ENCODE peak calls at places on chromosomes 4 and X, in four cellular contexts. J is GM23338, S is GM12878, E is A549. P is an unnamed sample.

GRCh38 chr4:26993541-26993940 is 132.9 kb downstream of the STIM2 start:
- DNase-seq in J (no peak), S (no peak), E (no peak), P (no peak)

GRCh38 chrX:46465203-46465602 is 80.0 kb downstream of the ZNF674 start:
- DNase-seq in J (no peak), S (no peak), E (no peak), P (no peak)

GRCh38 chr4:145496292-145496691 is 14.6 kb downstream of the SMAD1 start:
- DNase-seq in J (no peak), S (no peak), E (no peak), P (no peak)

GRCh38 chrX:53251307-53251706 is 26.3 kb upstream of the KDM5C start:
- DNase-seq in J (no peak), S (no peak), E (no peak), P (no peak)

GRCh38 chr4:10168151-10168550 is 51.6 kb upstream of the WDR1 start:
- DNase-seq in J (no peak), S (no peak), E (no peak), P (no peak)

GRCh38 chrX:18899796-18900380 is 84.0 kb downstream of the PHKA2 start:
- DNase-seq in J (peak), S (no peak), E (peak), P (no peak)

GRCh38 chrX:53122013-53122412 is 28.1 kb downstream of the KANTR start:
- DNase-seq in J (no peak), S (no peak), E (no peak), P (no peak)

GRCh38 chr4:66300336-66300934 is 630.1 kb upstream of the EPHA5 start:
- DNase-seq in J (no peak), S (no peak), E (no peak), P (no peak)

GRCh38 chr4:91829531-91829930 is 474.2 kb upstream of the GRID2 start:
- DNase-seq in J (no peak), S (no peak), E (no peak), P (no peak)

GRCh38 chr4:153788419-153789276 is at the start of gene SFRP2:
- DNase-seq in J (peak), S (no peak), E (no peak), P (no peak)

GRCh38 chrX:9337056-9337455 is 127.8 kb upstream of the TBL1X start:
- DNase-seq in J (no peak), S (no peak), E (no peak), P (no peak)

GRCh38 chr4:110959041-110959643 is 336.3 kb upstream of the PITX2 start:
- DNase-seq in J (no peak), S (no peak), E (peak), P (no peak)

GRCh38 chr4:123553733-123554132 is 157.1 kb downstream of the SPRY1 start:
- DNase-seq in J (no peak), S (no peak), E (peak), P (no peak)

GRCh38 chrX:103215768-103216085 is 819 bp downstream of the BEX4 start:
- DNase-seq in J (no peak), S (no peak), E (no peak), P (no peak)

GRCh38 chr4:176002007-176002623 is 63.5 kb upstream of the WDR17 start:
- DNase-seq in J (peak), S (no peak), E (peak), P (peak)

GRCh38 chr4:18611008-18611407 is 589.5 kb upstream of the LCORL start:
- DNase-seq in J (no peak), S (no peak), E (no peak), P (no peak)

GRCh38 chrX:51743179-51743957 is at the start of gene GSPT2:
- DNase-seq in J (peak), S (peak), E (peak), P (peak)

GRCh38 chr4:4385729-4386295 is 1.1 kb upstream of the NSG1 start:
- DNase-seq in J (no peak), S (no peak), E (no peak), P (no peak)

GRCh38 chr4:4384837-4385236 is 2.1 kb upstream of the NSG1 start:
- DNase-seq in J (peak), S (no peak), E (peak), P (peak)

GRCh38 chr4:4386736-4387392 is at the start of gene NSG1:
- DNase-seq in J (peak), S (no peak), E (peak), P (no peak)

GRCh38 chr4:4387531-4388311 is 819 bp downstream of the NSG1 start:
- DNase-seq in J (peak), S (no peak), E (no peak), P (no peak)

GRCh38 chr4:4386296-4386735 is 586 bp upstream of the NSG1 start:
- DNase-seq in J (peak), S (no peak), E (peak), P (peak)
- TF ChIP-seq REST in J (no peak), S (no peak), E (no peak), P (no peak)

GRCh38 chrX:119693996-119694451 is 1.1 kb upstream of the SEPTIN6 start:
- DNase-seq in J (peak), S (no peak), E (no peak), P (no peak)
- H3K4me3 ChIP-seq in J (peak), S (peak), E (no peak), P (no peak)

DNA sequence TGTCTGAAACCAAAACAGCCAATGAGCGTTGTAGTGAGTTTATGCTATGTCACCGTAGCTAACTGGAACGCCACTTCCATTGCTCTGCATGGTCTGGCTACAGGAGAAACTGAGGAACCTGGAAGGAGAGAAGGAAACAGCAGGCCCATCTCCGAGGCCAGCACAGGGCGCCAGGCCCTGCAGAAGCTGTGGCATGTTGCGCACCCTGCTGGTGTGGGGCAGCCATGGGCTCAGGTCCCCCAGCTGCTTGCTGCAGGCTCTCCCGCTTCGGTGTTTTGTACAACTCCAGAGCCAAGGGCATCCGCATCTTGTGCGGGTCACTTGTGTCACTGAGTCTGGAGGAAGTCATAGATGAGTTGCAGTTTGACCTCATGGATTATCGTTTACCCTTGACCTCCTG is 89.2 kb downstream of the AFAP1 start:
- DNase-seq in J (peak), S (no peak), E (no peak), P (no peak)
- TF ChIP-seq CTCF in J (peak), S (no peak), E (no peak), P (no peak)

DNA sequence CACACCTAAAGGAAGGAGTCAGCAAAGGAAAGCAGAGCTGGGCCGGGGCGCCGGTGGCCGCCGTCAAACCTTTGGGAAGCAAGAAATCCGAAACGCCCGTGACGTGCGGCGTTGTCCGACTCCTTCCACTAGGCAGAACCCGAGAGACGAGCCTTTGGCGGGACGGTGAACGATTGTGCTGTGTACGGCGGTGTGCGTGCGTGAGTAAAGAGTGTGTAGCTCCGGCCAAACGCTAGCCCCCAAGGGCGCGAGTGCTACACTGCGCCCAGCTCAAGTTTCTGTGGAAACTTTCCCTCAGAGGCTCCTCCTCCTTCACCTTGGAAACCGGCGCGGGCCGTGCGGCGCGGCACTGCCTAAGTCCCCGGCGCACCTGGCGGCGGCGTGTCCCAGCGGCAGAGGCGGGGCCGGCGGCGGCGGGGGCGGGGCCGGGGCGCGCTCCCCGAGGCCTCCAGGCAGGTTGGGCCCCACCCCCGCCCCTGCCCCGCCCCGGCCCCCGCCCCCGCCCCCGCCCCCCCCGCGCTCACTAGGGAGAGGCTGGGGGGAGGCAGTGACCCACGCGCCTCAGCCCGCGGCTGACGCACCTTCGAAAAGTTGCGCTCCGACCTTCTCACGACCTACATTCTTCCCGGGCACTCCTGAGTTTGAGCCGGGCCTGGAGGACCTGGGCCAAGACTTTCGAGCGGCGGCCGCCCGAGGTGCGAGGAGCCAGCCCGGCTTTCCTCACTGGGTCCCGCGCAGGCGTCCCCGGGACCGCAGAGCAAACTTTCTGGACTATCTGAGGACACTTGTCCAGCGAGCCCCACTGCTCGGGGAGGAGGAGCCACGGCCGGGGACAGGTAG is at the start of gene FHIP1A:
- DNase-seq in J (peak), S (no peak), E (peak), P (peak)
- TF ChIP-seq REST in J (no peak), S (no peak), E (no peak), P (no peak)

GRCh38 chr4:56050584-56050983 is 101.8 kb downstream of the CEP135 start:
- DNase-seq in J (no peak), S (no peak), E (no peak), P (no peak)
- H3K4me3 ChIP-seq in J (peak), S (no peak), E (no peak), P (no peak)

GRCh38 chr4:107666134-107666533 is 53.9 kb downstream of the PAPSS1 start:
- DNase-seq in J (no peak), S (no peak), E (peak), P (no peak)
- TF ChIP-seq CTCF in J (peak), S (peak), E (peak), P (no peak)